ENCODE peak calls at places on chromosomes 12 and 14, in nine cellular contexts. X, N, Y, H, B, M, L, I and E are unnamed samples.

GRCh38 chr12:45216297-45216982 is 545 bp downstream of the ANO6 start:
- DNase-seq in X (peak), N (peak), Y (no peak), H (peak), B (peak), M (peak), L (peak), I (peak), E (peak)

GRCh38 chr12:19248929-19249602 is 119.5 kb downstream of the PLEKHA5 start:
- DNase-seq in X (no peak), N (no peak), Y (no peak), H (peak), B (no peak), M (no peak), L (no peak), I (no peak), E (no peak)

GRCh38 chr12:67268896-67269631 is at the start of gene CAND1:
- DNase-seq in X (peak), N (peak), Y (peak), H (peak), B (peak), M (peak), L (peak), I (peak), E (peak)

GRCh38 chr12:71208053-71208685 is 50.4 kb upstream of the TSPAN8 start:
- DNase-seq in X (peak), N (no peak), Y (peak), H (no peak), B (no peak), M (no peak), L (no peak), I (no peak), E (no peak)

GRCh38 chr14:22830329-22831010 is 783 bp downstream of the MRPL52 start:
- DNase-seq in X (no peak), N (no peak), Y (no peak), H (no peak), B (no peak), M (no peak), L (no peak), I (no peak), E (no peak)

GRCh38 chr12:63822352-63822751 is 22.1 kb upstream of the SRGAP1 start:
- DNase-seq in X (no peak), N (no peak), Y (no peak), H (no peak), B (no peak), M (no peak), L (no peak), I (no peak), E (no peak)

GRCh38 chr14:33563492-33563891 is 387.4 kb downstream of the EGLN3 start:
- DNase-seq in X (no peak), N (no peak), Y (no peak), H (no peak), B (no peak), M (no peak), L (no peak), I (no peak), E (no peak)

GRCh38 chr12:94855853-94856252 is 147.6 kb downstream of the NDUFA12 start:
- DNase-seq in X (no peak), N (no peak), Y (no peak), H (no peak), B (no peak), M (no peak), L (no peak), I (no peak), E (no peak)

GRCh38 chr14:84770030-84770429 is 759.9 kb upstream of the FLRT2 start:
- DNase-seq in X (no peak), N (no peak), Y (no peak), H (no peak), B (no peak), M (no peak), L (no peak), I (no peak), E (no peak)

GRCh38 chr14:50954811-50955372 is 10.6 kb upstream of the PYGL start:
- DNase-seq in X (no peak), N (peak), Y (peak), H (peak), B (no peak), M (no peak), L (peak), I (no peak), E (peak)

GRCh38 chr12:96989916-96990315 is 82.9 kb downstream of the NEDD1 start:
- DNase-seq in X (peak), N (peak), Y (peak), H (peak), B (no peak), M (no peak), L (peak), I (no peak), E (no peak)

GRCh38 chr12:112870267-112870980 is 36.3 kb upstream of the OAS1 start:
- DNase-seq in X (no peak), N (no peak), Y (no peak), H (no peak), B (no peak), M (no peak), L (no peak), I (no peak), E (no peak)

GRCh38 chr12:22287776-22288621 is 46.5 kb downstream of the ST8SIA1 start:
- DNase-seq in X (no peak), N (no peak), Y (no peak), H (no peak), B (no peak), M (no peak), L (no peak), I (peak), E (no peak)